ENCODE peak calls at places on chromosomes 2 and 18, in five cellular contexts. One of them, this sample, is unnamed.
A peak's percentile ranks its signal among the peaks of the same experiment; 100 is the strongest.

GRCh38 chr2:1157107-1157506 is 206.5 kb downstream of the SNTG2 start:
- DNase-seq in upper lobe of right lung: no peak
- DNase-seq in PC-9: no peak
- DNase-seq in heart right ventricle: no peak
- DNase-seq in tibial artery: no peak
- DNase-seq in this sample: no peak

GRCh38 chr18:23793985-23794867 is 105.0 kb downstream of the LAMA3 start:
- DNase-seq in upper lobe of right lung: no peak
- DNase-seq in PC-9: no peak
- DNase-seq in heart right ventricle: no peak
- DNase-seq in tibial artery: no peak
- DNase-seq in this sample: no peak

GRCh38 chr18:12013186-12013916 is 32.0 kb downstream of the IMPA2 start:
- DNase-seq in upper lobe of right lung: no peak
- DNase-seq in PC-9: no peak
- DNase-seq in heart right ventricle: no peak
- DNase-seq in tibial artery: no peak
- DNase-seq in this sample: no peak

GRCh38 chr2:68774569-68775271 is 40.1 kb downstream of the ARHGAP25 start:
- DNase-seq in upper lobe of right lung: peak; percentile 85
- DNase-seq in PC-9: no peak
- DNase-seq in heart right ventricle: peak; percentile 70
- DNase-seq in tibial artery: peak; percentile 47
- DNase-seq in this sample: no peak

GRCh38 chr2:17672583-17673317 is 80.9 kb downstream of the SMC6 start:
- DNase-seq in upper lobe of right lung: no peak
- DNase-seq in PC-9: no peak
- DNase-seq in heart right ventricle: no peak
- DNase-seq in tibial artery: no peak
- DNase-seq in this sample: no peak

GRCh38 chr2:212181646-212182045 is 357.0 kb downstream of the ERBB4 start:
- DNase-seq in upper lobe of right lung: no peak
- DNase-seq in PC-9: no peak
- DNase-seq in heart right ventricle: no peak
- DNase-seq in tibial artery: no peak
- DNase-seq in this sample: no peak

GRCh38 chr2:78431241-78431640 is 594.3 kb upstream of the REG3G start:
- DNase-seq in upper lobe of right lung: no peak
- DNase-seq in PC-9: no peak
- DNase-seq in heart right ventricle: no peak
- DNase-seq in tibial artery: no peak
- DNase-seq in this sample: no peak

GRCh38 chr18:39660141-39660540 is 2094.5 kb upstream of the CELF4 start:
- DNase-seq in upper lobe of right lung: no peak
- DNase-seq in PC-9: no peak
- DNase-seq in heart right ventricle: no peak
- DNase-seq in tibial artery: no peak
- DNase-seq in this sample: no peak

GRCh38 chr2:226427538-226428307 is 371.9 kb downstream of the IRS1 start:
- DNase-seq in upper lobe of right lung: no peak
- DNase-seq in PC-9: peak; percentile 53
- DNase-seq in heart right ventricle: no peak
- DNase-seq in tibial artery: peak; percentile 20
- DNase-seq in this sample: peak; percentile 66

GRCh38 chr2:19901201-19901457 is 654 bp downstream of the TTC32 start:
- DNase-seq in upper lobe of right lung: no peak
- DNase-seq in PC-9: no peak
- DNase-seq in heart right ventricle: no peak
- DNase-seq in tibial artery: no peak
- DNase-seq in this sample: no peak

GRCh38 chr18:79884296-79884962 is 67.0 kb downstream of the SLC66A2 start:
- DNase-seq in upper lobe of right lung: no peak
- DNase-seq in PC-9: no peak
- DNase-seq in heart right ventricle: no peak
- DNase-seq in tibial artery: no peak
- DNase-seq in this sample: no peak

GRCh38 chr2:34419856-34420255 is 820.8 kb upstream of the FAM98A start:
- DNase-seq in upper lobe of right lung: no peak
- DNase-seq in PC-9: no peak
- DNase-seq in heart right ventricle: no peak
- DNase-seq in tibial artery: no peak
- DNase-seq in this sample: no peak

GRCh38 chr2:209671280-209671679 is 100.4 kb upstream of the UNC80 start:
- DNase-seq in upper lobe of right lung: no peak
- DNase-seq in PC-9: no peak
- DNase-seq in heart right ventricle: no peak
- DNase-seq in tibial artery: no peak
- DNase-seq in this sample: no peak

GRCh38 chr2:172928754-172929153 is 146.9 kb upstream of the MAP3K20 start:
- DNase-seq in upper lobe of right lung: no peak
- DNase-seq in PC-9: no peak
- DNase-seq in heart right ventricle: no peak
- DNase-seq in tibial artery: no peak
- DNase-seq in this sample: no peak

GRCh38 chr18:13387856-13388548 is 169.4 kb downstream of the LDLRAD4 start:
- DNase-seq in upper lobe of right lung: no peak
- DNase-seq in PC-9: no peak
- DNase-seq in heart right ventricle: no peak
- DNase-seq in tibial artery: no peak
- DNase-seq in this sample: no peak

GRCh38 chr2:184598313-184599053 is at the start of gene ZNF804A:
- DNase-seq in upper lobe of right lung: peak; percentile 75
- DNase-seq in PC-9: peak; percentile 9
- DNase-seq in heart right ventricle: peak; percentile 45
- DNase-seq in tibial artery: peak; percentile 56
- DNase-seq in this sample: no peak

GRCh38 chr2:45134726-45135125 is 125.5 kb upstream of the SIX2 start:
- DNase-seq in upper lobe of right lung: no peak
- DNase-seq in PC-9: no peak
- DNase-seq in heart right ventricle: no peak
- DNase-seq in tibial artery: peak; percentile 32
- DNase-seq in this sample: no peak

GRCh38 chr2:26933638-26934334 is 36.7 kb upstream of the MAPRE3 start:
- DNase-seq in upper lobe of right lung: no peak
- DNase-seq in PC-9: no peak
- DNase-seq in heart right ventricle: no peak
- DNase-seq in tibial artery: no peak
- DNase-seq in this sample: no peak

GRCh38 chr2:52933878-52934277 is 833.7 kb upstream of the CHAC2 start:
- DNase-seq in upper lobe of right lung: no peak
- DNase-seq in PC-9: no peak
- DNase-seq in heart right ventricle: no peak
- DNase-seq in tibial artery: no peak
- DNase-seq in this sample: no peak

GRCh38 chr18:35641916-35642315 is 60.4 kb downstream of the GALNT1 start:
- DNase-seq in upper lobe of right lung: no peak
- DNase-seq in PC-9: no peak
- DNase-seq in heart right ventricle: no peak
- DNase-seq in tibial artery: no peak
- DNase-seq in this sample: no peak

GRCh38 chr2:46872876-46873631 is 42.6 kb downstream of the MCFD2 start:
- DNase-seq in upper lobe of right lung: no peak
- DNase-seq in PC-9: no peak
- DNase-seq in heart right ventricle: no peak
- DNase-seq in tibial artery: peak; percentile 16
- DNase-seq in this sample: no peak

GRCh38 chr18:68840554-68841263 is 42.8 kb downstream of the CCDC102B start:
- DNase-seq in upper lobe of right lung: no peak
- DNase-seq in PC-9: peak; percentile 5
- DNase-seq in heart right ventricle: no peak
- DNase-seq in tibial artery: peak; percentile 65
- DNase-seq in this sample: no peak

GRCh38 chr2:29192526-29192925 is 77.3 kb downstream of the CLIP4 start:
- DNase-seq in upper lobe of right lung: no peak
- DNase-seq in PC-9: no peak
- DNase-seq in heart right ventricle: no peak
- DNase-seq in tibial artery: no peak
- DNase-seq in this sample: no peak

GRCh38 chr2:241168366-241168765 is 18.1 kb downstream of the PPP1R7 start:
- DNase-seq in upper lobe of right lung: no peak
- DNase-seq in PC-9: no peak
- DNase-seq in heart right ventricle: no peak
- DNase-seq in tibial artery: no peak
- DNase-seq in this sample: no peak

GRCh38 chr2:66982766-66983165 is 414.4 kb upstream of the ETAA1 start:
- DNase-seq in upper lobe of right lung: no peak
- DNase-seq in PC-9: no peak
- DNase-seq in heart right ventricle: no peak
- DNase-seq in tibial artery: no peak
- DNase-seq in this sample: no peak

GRCh38 chr2:64950226-64951160 is 38.7 kb upstream of the SLC1A4 start:
- DNase-seq in upper lobe of right lung: no peak
- DNase-seq in PC-9: no peak
- DNase-seq in heart right ventricle: no peak
- DNase-seq in tibial artery: no peak
- DNase-seq in this sample: no peak

GRCh38 chr18:25921677-25922421 is 168.6 kb downstream of the SS18 start:
- DNase-seq in upper lobe of right lung: no peak
- DNase-seq in PC-9: peak; percentile 11
- DNase-seq in heart right ventricle: no peak
- DNase-seq in tibial artery: no peak
- DNase-seq in this sample: no peak

GRCh38 chr18:70250781-70251180 is 38.1 kb upstream of the SOCS6 start:
- DNase-seq in upper lobe of right lung: no peak
- DNase-seq in PC-9: no peak
- DNase-seq in heart right ventricle: no peak
- DNase-seq in tibial artery: no peak
- DNase-seq in this sample: no peak

GRCh38 chr2:70717431-70718038 is 50.5 kb downstream of the ADD2 start:
- DNase-seq in upper lobe of right lung: no peak
- DNase-seq in PC-9: no peak
- DNase-seq in heart right ventricle: no peak
- DNase-seq in tibial artery: no peak
- DNase-seq in this sample: no peak

GRCh38 chr2:229780856-229781773 is 66.8 kb upstream of the DNER start:
- DNase-seq in upper lobe of right lung: no peak
- DNase-seq in PC-9: peak; percentile 1
- DNase-seq in heart right ventricle: no peak
- DNase-seq in tibial artery: no peak
- DNase-seq in this sample: no peak
- H3K27ac ChIP-seq in upper lobe of right lung: no peak overlapping the region
- H3K27ac ChIP-seq in PC-9: peak overlapping the region; percentile 33
- H3K27ac ChIP-seq in heart right ventricle: no peak overlapping the region
- H3K27ac ChIP-seq in tibial artery: no peak overlapping the region
- H3K27ac ChIP-seq in this sample: peak overlapping the region; percentile 53

GRCh38 chr2:162344617-162344950 is 652 bp downstream of the GCA start:
- DNase-seq in upper lobe of right lung: no peak
- DNase-seq in PC-9: no peak
- DNase-seq in heart right ventricle: no peak
- DNase-seq in tibial artery: no peak
- DNase-seq in this sample: no peak
- TF ChIP-seq CTCF in upper lobe of right lung: no peak
- TF ChIP-seq CTCF in PC-9: no peak
- TF ChIP-seq CTCF in heart right ventricle: no peak
- TF ChIP-seq CTCF in tibial artery: no peak
- TF ChIP-seq CTCF in this sample: no peak

DNA sequence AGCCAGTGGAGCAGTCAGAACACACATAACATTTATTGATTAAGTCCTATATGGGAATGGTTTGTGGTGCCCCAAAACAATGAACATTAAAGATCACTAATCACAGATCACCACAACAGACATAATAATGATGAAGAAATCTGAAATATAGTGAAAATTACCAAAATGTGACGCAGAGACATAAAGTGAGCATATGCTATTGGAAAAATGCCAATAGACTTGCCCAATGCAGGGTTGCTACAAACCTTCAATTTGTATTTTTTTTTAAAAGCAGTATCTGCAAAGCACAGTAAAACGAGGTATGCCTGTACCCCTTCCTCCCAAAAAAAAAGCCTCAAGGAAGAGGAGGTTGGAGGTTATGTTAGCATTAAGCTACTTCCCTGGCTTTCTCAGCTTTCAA is 131.1 kb downstream of the RBMS1 start:
- DNase-seq in upper lobe of right lung: no peak
- DNase-seq in PC-9: no peak
- DNase-seq in heart right ventricle: no peak
- DNase-seq in tibial artery: no peak
- DNase-seq in this sample: no peak
- H3K4me1 ChIP-seq in upper lobe of right lung: peaks cover 51% of the 10 kb centered on the region
- H3K4me1 ChIP-seq in PC-9: no peaks in the 10 kb centered on the region
- H3K4me1 ChIP-seq in heart right ventricle: peaks cover 94% of the 10 kb centered on the region
- H3K4me1 ChIP-seq in tibial artery: peaks cover 31% of the 10 kb centered on the region
- H3K4me1 ChIP-seq in this sample: peaks cover 23% of the 10 kb centered on the region

GRCh38 chr2:175164235-175164634 is 3.8 kb downstream of the ATF2 start:
- DNase-seq in upper lobe of right lung: no peak
- DNase-seq in PC-9: no peak
- DNase-seq in heart right ventricle: no peak
- DNase-seq in tibial artery: no peak
- DNase-seq in this sample: no peak

GRCh38 chr2:175167792-175168563 is at the start of gene ATF2:
- DNase-seq in upper lobe of right lung: peak; percentile 99
- DNase-seq in PC-9: peak; percentile 100
- DNase-seq in heart right ventricle: peak; percentile 96
- DNase-seq in tibial artery: peak; percentile 100
- DNase-seq in this sample: peak; percentile 99

GRCh38 chr2:175167076-175167791 is 769 bp downstream of the ATF2 start:
- DNase-seq in upper lobe of right lung: no peak
- DNase-seq in PC-9: peak; percentile 53
- DNase-seq in heart right ventricle: peak; percentile 25
- DNase-seq in tibial artery: peak; percentile 45
- DNase-seq in this sample: no peak

GRCh38 chr2:175168564-175168945 is 552 bp upstream of the ATF2 start:
- DNase-seq in upper lobe of right lung: no peak
- DNase-seq in PC-9: no peak
- DNase-seq in heart right ventricle: no peak
- DNase-seq in tibial artery: no peak
- DNase-seq in this sample: no peak

DNA sequence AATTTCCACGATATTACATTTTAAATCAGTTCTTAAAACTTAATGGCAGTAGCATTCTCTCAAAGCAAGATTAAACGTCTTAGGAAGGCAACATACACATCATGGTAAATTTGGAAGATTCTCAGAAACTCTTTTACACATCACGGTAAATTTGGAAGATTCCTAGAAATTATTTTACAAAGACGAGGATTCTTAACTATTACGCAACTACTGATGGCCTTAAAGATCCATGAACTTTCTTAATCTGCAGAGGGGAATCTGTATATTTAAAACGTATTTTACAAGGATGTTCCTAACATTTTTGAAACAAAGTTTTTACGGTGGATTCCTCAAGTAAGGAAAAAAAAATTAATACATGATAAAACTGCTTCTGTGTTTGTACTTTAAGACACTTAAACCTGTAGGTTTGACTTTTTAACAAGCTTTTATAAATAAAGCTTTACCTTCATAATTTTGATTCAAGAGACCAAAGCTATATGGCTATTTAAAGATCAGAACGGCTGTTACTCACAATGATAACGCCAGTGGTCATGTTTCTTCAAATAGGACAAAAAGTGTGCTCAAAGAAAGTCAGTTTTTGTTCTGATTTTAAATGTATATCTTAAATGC is 1.7 kb downstream of the ATF2 start:
- DNase-seq in upper lobe of right lung: no peak
- DNase-seq in PC-9: no peak
- DNase-seq in heart right ventricle: no peak
- DNase-seq in tibial artery: no peak
- DNase-seq in this sample: no peak
- H3K27ac ChIP-seq in upper lobe of right lung: no peak overlapping the region
- H3K27ac ChIP-seq in PC-9: no peak overlapping the region
- H3K27ac ChIP-seq in heart right ventricle: no peak overlapping the region
- H3K27ac ChIP-seq in tibial artery: peak overlapping the region; percentile 93
- H3K27ac ChIP-seq in this sample: peak overlapping the region; percentile 78

GRCh38 chr18:57910817-57911216 is 107.7 kb upstream of the ATP8B1 start:
- DNase-seq in upper lobe of right lung: no peak
- DNase-seq in PC-9: no peak
- DNase-seq in heart right ventricle: no peak
- DNase-seq in tibial artery: no peak
- DNase-seq in this sample: no peak
- TF ChIP-seq CTCF in upper lobe of right lung: peak; percentile 12
- TF ChIP-seq CTCF in PC-9: peak; percentile 64
- TF ChIP-seq CTCF in heart right ventricle: peak; percentile 7
- TF ChIP-seq CTCF in tibial artery: no peak
- TF ChIP-seq CTCF in this sample: peak; percentile 20